ENCODE peak calls at places on chromosomes 13 and 19, in six cellular contexts. F is activated T-helper 1 cell treated with Interleukin-2 at 50 U/mL for 16 hours; I is stimulated activated CD8-positive, alpha-beta memory T cell treated with anti-CD3 and anti-CD28 coated beads, Interleukin-7, amount 100 ng/mL, for 1 hour; M is astrocyte of the spinal cord; D is endothelial cell; T is EL. X is an unnamed sample.

GRCh38 chr19:42066075-42066754 is 3.8 kb downstream of the GRIK5 start:
- DNase-seq in F (no peak), I (no peak), M (no peak), D (no peak), T (peak), X (no peak)

GRCh38 chr13:35354305-35354704 is 122.2 kb downstream of the MAB21L1 start:
- DNase-seq in F (no peak), I (no peak), M (no peak), D (no peak), T (no peak), X (no peak)

GRCh38 chr19:36113895-36114762 is 546 bp downstream of the POLR2I start:
- DNase-seq in F (no peak), I (no peak), M (no peak), D (peak), T (peak), X (no peak)

GRCh38 chr13:84645196-84646071 is 763.2 kb upstream of the SLITRK1 start:
- DNase-seq in F (no peak), I (no peak), M (peak), D (no peak), T (peak), X (no peak)

GRCh38 chr19:34975056-34975455 is 11.0 kb upstream of the ZNF792 start:
- DNase-seq in F (no peak), I (no peak), M (no peak), D (no peak), T (no peak), X (no peak)

GRCh38 chr19:13262450-13262849 is 112.2 kb downstream of the IER2 start:
- DNase-seq in F (no peak), I (no peak), M (peak), D (no peak), T (peak), X (no peak)

GRCh38 chr13:21478881-21479808 is 20.0 kb upstream of the ZDHHC20 start:
- DNase-seq in F (no peak), I (no peak), M (peak), D (peak), T (peak), X (peak)

GRCh38 chr19:47483800-47484690 is at the start of gene KPTN:
- DNase-seq in F (peak), I (peak), M (peak), D (peak), T (peak), X (peak)

GRCh38 chr13:19597523-19597922 is 35.9 kb upstream of the MPHOSPH8 start:
- DNase-seq in F (no peak), I (no peak), M (peak), D (no peak), T (peak), X (no peak)

GRCh38 chr19:20278342-20278741 is 111.3 kb downstream of the ZNF486 start:
- DNase-seq in F (no peak), I (no peak), M (no peak), D (peak), T (no peak), X (no peak)

GRCh38 chr13:26320766-26321165 is 66.8 kb downstream of the CDK8 start:
- DNase-seq in F (no peak), I (no peak), M (no peak), D (no peak), T (no peak), X (no peak)

GRCh38 chr13:104779311-104779710 is 1713.1 kb upstream of the SLC10A2 start:
- DNase-seq in F (no peak), I (no peak), M (peak), D (no peak), T (peak), X (peak)

GRCh38 chr13:90938848-90939247 is 408.6 kb upstream of the MIR17HG start:
- DNase-seq in F (no peak), I (no peak), M (no peak), D (no peak), T (no peak), X (no peak)

GRCh38 chr13:32281083-32281482 is 34.1 kb downstream of the ZAR1L start:
- DNase-seq in F (no peak), I (no peak), M (no peak), D (no peak), T (no peak), X (no peak)

GRCh38 chr13:97849305-97849704 is 104.2 kb upstream of the IPO5 start:
- DNase-seq in F (no peak), I (no peak), M (peak), D (no peak), T (peak), X (peak)

GRCh38 chr13:85864963-85865530 is 65.8 kb upstream of the SLITRK6 start:
- DNase-seq in F (no peak), I (no peak), M (peak), D (peak), T (peak), X (peak)

GRCh38 chr19:2542341-2543069 is 66.6 kb downstream of the GADD45B start:
- DNase-seq in F (no peak), I (no peak), M (no peak), D (no peak), T (no peak), X (no peak)

GRCh38 chr19:33373701-33374405 is at the start of gene CEBPG:
- DNase-seq in F (peak), I (peak), M (peak), D (peak), T (peak), X (peak)

GRCh38 chr19:48926909-48927308 is 6.6 kb upstream of the DHDH start:
- DNase-seq in F (no peak), I (no peak), M (peak), D (no peak), T (peak), X (no peak)

GRCh38 chr19:23528376-23528775 is 133.1 kb upstream of the ZNF91 start:
- DNase-seq in F (no peak), I (no peak), M (no peak), D (no peak), T (no peak), X (no peak)

GRCh38 chr13:27161980-27162379 is 9.6 kb downstream of the USP12 start:
- DNase-seq in F (no peak), I (no peak), M (no peak), D (no peak), T (no peak), X (no peak)

GRCh38 chr19:49855277-49855675 is 4.3 kb downstream of the PTOV1 start:
- DNase-seq in F (no peak), I (no peak), M (no peak), D (no peak), T (no peak), X (no peak)

GRCh38 chr19:6215701-6216235 is 64.0 kb downstream of the MLLT1 start:
- DNase-seq in F (no peak), I (no peak), M (no peak), D (no peak), T (no peak), X (no peak)

GRCh38 chr13:66774046-66774445 is 456.1 kb downstream of the PCDH9 start:
- DNase-seq in F (no peak), I (no peak), M (no peak), D (no peak), T (no peak), X (no peak)

GRCh38 chr19:41951686-41952172 is 7.4 kb downstream of the RABAC1 start:
- DNase-seq in F (peak), I (peak), M (peak), D (peak), T (peak), X (peak)

GRCh38 chr19:51514866-51515481 is 13.4 kb upstream of the SIGLEC12 start:
- DNase-seq in F (no peak), I (no peak), M (peak), D (peak), T (peak), X (peak)

GRCh38 chr13:25292301-25292700 is 5.0 kb upstream of the MTMR6 start:
- DNase-seq in F (no peak), I (no peak), M (peak), D (no peak), T (peak), X (no peak)

GRCh38 chr19:2653717-2654584 is 48.5 kb downstream of the GNG7 start:
- DNase-seq in F (no peak), I (no peak), M (no peak), D (no peak), T (no peak), X (no peak)

GRCh38 chr19:17950310-17951150 is 16.4 kb upstream of the KCNN1 start:
- DNase-seq in F (no peak), I (no peak), M (no peak), D (no peak), T (no peak), X (no peak)

GRCh38 chr13:93307166-93307565 is 80.6 kb downstream of the GPC6 start:
- DNase-seq in F (no peak), I (no peak), M (no peak), D (no peak), T (peak), X (no peak)

GRCh38 chr13:40553356-40553755 is 113.1 kb downstream of the FOXO1 start:
- DNase-seq in F (no peak), I (no peak), M (peak), D (no peak), T (no peak), X (no peak)

X was measured in neuronal stem cell.